ENCODE peak calls at places on chromosomes 11 and 22, in four cellular contexts. C is testis; N is stimulated activated CD4-positive, alpha-beta T cell treated with anti-CD3 and anti-CD28 coated beads, TNF-alpha, amount 100 ng/mL, for 4 hours; B is HTR-8/SVneo. Q is an unnamed sample.

GRCh38 chr11:71452354-71453020 is 516 bp upstream of the NADSYN1 start:
- DNase-seq in C (peak), N (no peak), B (no peak), Q (no peak)

GRCh38 chr11:34192481-34193401 is 87.3 kb downstream of the NAT10 start:
- DNase-seq in C (peak), N (no peak), B (peak), Q (peak)

GRCh38 chr11:8631395-8632110 is 37.5 kb upstream of the STK33 start:
- DNase-seq in C (peak), N (no peak), B (peak), Q (no peak)

GRCh38 chr11:75577198-75577597 is 15.1 kb downstream of the SERPINH1 start:
- DNase-seq in C (peak), N (peak), B (peak), Q (no peak)

GRCh38 chr22:32218470-32218869 is 13.6 kb upstream of the RFPL2 start:
- DNase-seq in C (no peak), N (no peak), B (no peak), Q (no peak)

GRCh38 chr11:90593099-90593498 is 370.2 kb upstream of the CHORDC1 start:
- DNase-seq in C (no peak), N (no peak), B (no peak), Q (no peak)

GRCh38 chr22:36871669-36872081 is 10.9 kb downstream of the NCF4 start:
- DNase-seq in C (no peak), N (no peak), B (peak), Q (no peak)

GRCh38 chr22:48459259-48459658 is 1368.4 kb downstream of the BRD1 start:
- DNase-seq in C (no peak), N (no peak), B (no peak), Q (no peak)

GRCh38 chr11:123238297-123238696 is 43.2 kb upstream of the CLMP start:
- DNase-seq in C (no peak), N (no peak), B (no peak), Q (no peak)

GRCh38 chr11:33027846-33028536 is 11.4 kb upstream of the TCP11L1 start:
- DNase-seq in C (no peak), N (no peak), B (no peak), Q (no peak)

GRCh38 chr11:119486016-119486415 is 63.0 kb upstream of the THY1 start:
- DNase-seq in C (no peak), N (no peak), B (no peak), Q (no peak)

GRCh38 chr22:38257650-38258246 is 15.1 kb downstream of the TMEM184B start:
- DNase-seq in C (no peak), N (no peak), B (no peak), Q (no peak)